ENCODE peak calls at places on chromosomes 5 and 9, in six cellular contexts. D, P, U, R, Q and H are unnamed samples.

GRCh38 chr5:106258591-106259125 is 1412.1 kb downstream of the EFNA5 start:
- DNase-seq in Q (no peak), D (no peak), P (no peak), R (no peak), U (no peak), H (no peak)

GRCh38 chr5:177361418-177362101 is 3.8 kb downstream of the RGS14 start:
- DNase-seq in D (no peak), U (no peak), Q (no peak), P (no peak), R (no peak), H (no peak)

GRCh38 chr5:158451203-158451982 is 592.4 kb upstream of the CLINT1 start:
- DNase-seq in Q (no peak), U (no peak), D (no peak), P (peak), R (peak), H (no peak)

GRCh38 chr5:34959323-34959722 is 30.0 kb downstream of the DNAJC21 start:
- DNase-seq in D (peak), U (no peak), Q (peak), R (peak), P (no peak), H (peak)

GRCh38 chr5:102807878-102808502 is 52.9 kb downstream of the PAM start:
- DNase-seq in D (peak), U (no peak), R (peak), P (no peak), Q (no peak), H (no peak)

GRCh38 chr9:129383415-129384088 is 205.5 kb upstream of the IER5L start:
- DNase-seq in U (no peak), Q (peak), D (peak), P (no peak), R (peak), H (peak)

GRCh38 chr5:72015103-72015548 is 92.1 kb upstream of the MAP1B start:
- DNase-seq in D (peak), U (no peak), Q (no peak), R (peak), P (peak), H (no peak)

GRCh38 chr5:44952376-44952775 is 143.6 kb downstream of the MRPS30 start:
- DNase-seq in D (peak), U (no peak), Q (peak), R (peak), P (peak), H (no peak)

GRCh38 chr9:99466104-99466503 is 244.0 kb downstream of the SEC61B start:
- DNase-seq in Q (no peak), D (no peak), U (no peak), R (no peak), P (peak), H (no peak)

GRCh38 chr5:1661311-1661710 is 137.6 kb upstream of the LPCAT1 start:
- DNase-seq in P (no peak), D (no peak), Q (peak), U (no peak), R (peak), H (no peak)

GRCh38 chr5:32522429-32523143 is 62.8 kb upstream of the SUB1 start:
- DNase-seq in P (no peak), U (no peak), R (no peak), Q (no peak), D (peak), H (peak)

GRCh38 chr5:138809391-138809790 is 56.2 kb downstream of the CTNNA1 start:
- DNase-seq in D (peak), Q (no peak), P (no peak), U (no peak), R (no peak), H (no peak)

GRCh38 chr5:89707891-89708290 is 701.7 kb downstream of the CETN3 start:
- DNase-seq in R (no peak), Q (no peak), P (no peak), D (no peak), U (no peak), H (no peak)

GRCh38 chr9:104280216-104280585 is 186.1 kb downstream of the SMC2 start:
- DNase-seq in Q (no peak), U (no peak), D (no peak), P (no peak), R (no peak), H (no peak)

GRCh38 chr5:154860123-154860522 is 1.7 kb downstream of the CNOT8 start:
- DNase-seq in U (no peak), Q (no peak), P (no peak), R (no peak), D (peak), H (peak)

GRCh38 chr9:101486693-101487442 is 46.8 kb upstream of the RNF20 start:
- DNase-seq in P (peak), Q (no peak), D (peak), R (peak), U (peak), H (peak)

GRCh38 chr9:130837644-130838043 is 2.6 kb downstream of the ABL1 start:
- DNase-seq in U (no peak), R (no peak), P (no peak), D (no peak), Q (no peak), H (no peak)

GRCh38 chr9:119026120-119026519 is 343.1 kb downstream of the BRINP1 start:
- DNase-seq in P (peak), U (no peak), R (no peak), D (peak), Q (no peak), H (no peak)

GRCh38 chr5:175823731-175824525 is 47.5 kb upstream of the CPLX2 start:
- DNase-seq in U (no peak), D (no peak), Q (no peak), R (no peak), P (no peak), H (no peak)

GRCh38 chr5:130871346-130872086 is 293.5 kb downstream of the HINT1 start:
- DNase-seq in P (peak), D (peak), Q (peak), U (peak), R (peak), H (peak)

GRCh38 chr9:89368550-89368949 is 50.2 kb downstream of the SECISBP2 start:
- DNase-seq in P (no peak), Q (no peak), R (no peak), D (no peak), U (no peak), H (no peak)

GRCh38 chr5:115179068-115179958 is 9.6 kb upstream of the TRIM36 start:
- DNase-seq in D (peak), U (peak), R (peak), Q (peak), P (peak), H (no peak)

GRCh38 chr5:73938280-73938937 is 312.4 kb downstream of the ARHGEF28 start:
- DNase-seq in U (no peak), R (no peak), P (no peak), Q (no peak), D (peak), H (no peak)

GRCh38 chr9:4739587-4740372 is 1.2 kb downstream of the AK3 start:
- DNase-seq in D (peak), P (no peak), U (peak), R (peak), Q (peak), H (no peak)

GRCh38 chr9:114071197-114071795 is 6.8 kb downstream of the AMBP start:
- DNase-seq in Q (no peak), D (no peak), P (no peak), R (no peak), U (no peak), H (no peak)

GRCh38 chr5:105931782-105932489 is 1738.8 kb downstream of the EFNA5 start:
- DNase-seq in P (no peak), Q (no peak), R (no peak), U (no peak), D (no peak), H (no peak)

GRCh38 chr5:132498686-132499271 is 8.2 kb upstream of the IRF1 start:
- DNase-seq in D (peak), P (no peak), R (peak), Q (no peak), U (no peak), H (peak)

GRCh38 chr9:121990600-121991304 is 102.4 kb downstream of the TTLL11 start:
- DNase-seq in Q (no peak), D (no peak), R (no peak), P (no peak), U (no peak), H (no peak)

GRCh38 chr5:41891066-41891707 is 13.0 kb upstream of the RIMOC1 start:
- DNase-seq in P (no peak), R (no peak), U (no peak), D (no peak), Q (no peak), H (no peak)

GRCh38 chr5:158629591-158630312 is 470.0 kb downstream of the EBF1 start:
- DNase-seq in U (no peak), D (no peak), Q (no peak), P (no peak), R (no peak), H (no peak)

GRCh38 chr5:113574417-113574816 is 60.9 kb downstream of the YTHDC2 start:
- DNase-seq in Q (no peak), R (no peak), D (peak), P (no peak), U (no peak), H (no peak)